ENCODE peak calls at places on chromosomes 12 and 14, in seven cellular contexts. R is EH, J is foreskin fibroblast, Q is iPS DF 6.9, X is AG08395, U is GM12865, T is Panc1. Z is an unnamed sample.

GRCh38 chr14:94390372-94391086 is 2.1 kb upstream of the SERPINA1 start:
- DNase-seq in R (peak), J (no peak), Q (no peak), X (no peak), U (peak), T (no peak), Z (peak)

GRCh38 chr12:106758349-106758951 is 16.0 kb upstream of the RIC8B start:
- DNase-seq in R (no peak), J (no peak), Q (no peak), X (no peak), U (no peak), T (no peak), Z (no peak)

GRCh38 chr14:71105177-71105576 is 197.9 kb downstream of the PCNX1 start:
- DNase-seq in R (no peak), J (no peak), Q (no peak), X (no peak), U (no peak), T (no peak), Z (no peak)

GRCh38 chr12:105617141-105617540 is 286.6 kb downstream of the C12orf75 start:
- DNase-seq in R (peak), J (no peak), Q (no peak), X (no peak), U (no peak), T (no peak), Z (no peak)

GRCh38 chr14:50082784-50083466 is 33.4 kb downstream of the VCPKMT start:
- DNase-seq in R (no peak), J (no peak), Q (no peak), X (no peak), U (peak), T (no peak), Z (peak)

GRCh38 chr14:75257241-75257640 is 21.4 kb upstream of the FOS start:
- DNase-seq in R (no peak), J (peak), Q (no peak), X (no peak), U (no peak), T (no peak), Z (no peak)

GRCh38 chr14:55102141-55102547 is 26.9 kb upstream of the LGALS3 start:
- DNase-seq in R (peak), J (peak), Q (no peak), X (peak), U (peak), T (peak), Z (peak)

GRCh38 chr12:50112456-50113218 is 601 bp downstream of the COX14 start:
- DNase-seq in R (peak), J (peak), Q (no peak), X (peak), U (no peak), T (no peak), Z (peak)

GRCh38 chr12:20492251-20492728 is 124.0 kb downstream of the PDE3A start:
- DNase-seq in R (peak), J (peak), Q (no peak), X (no peak), U (peak), T (peak), Z (peak)

GRCh38 chr14:84250863-84251262 is 1279.1 kb upstream of the FLRT2 start:
- DNase-seq in R (no peak), J (no peak), Q (no peak), X (no peak), U (no peak), T (no peak), Z (no peak)

GRCh38 chr12:63276537-63277365 is 125.8 kb upstream of the AVPR1A start:
- DNase-seq in R (peak), J (no peak), Q (no peak), X (peak), U (peak), T (no peak), Z (peak)